ENCODE peak calls at places on chromosomes 11 and 22, in eight cellular contexts. Q, W, M, C, J, H, K and I are unnamed samples.

GRCh38 chr22:31621507-31622160 is 40.4 kb downstream of the PISD start:
- DNase-seq in Q (no peak), W (no peak), M (no peak), C (no peak), J (no peak), H (no peak), K (no peak), I (no peak)

GRCh38 chr11:118921121-118921928 is 4.4 kb downstream of the BCL9L start:
- DNase-seq in Q (no peak), W (no peak), M (no peak), C (no peak), J (no peak), H (peak; percentile 80), K (no peak), I (peak; percentile 35)

GRCh38 chr22:35446365-35446764 is 46.4 kb downstream of the MCM5 start:
- DNase-seq in Q (peak; percentile 77), W (no peak), M (peak; percentile 15), C (no peak), J (no peak), H (no peak), K (no peak), I (no peak)

GRCh38 chr11:73154178-73154577 is 12.1 kb upstream of the FCHSD2 start:
- DNase-seq in Q (no peak), W (no peak), M (no peak), C (no peak), J (no peak), H (no peak), K (peak; percentile 78), I (no peak)

GRCh38 chr11:21564095-21564494 is 628.8 kb upstream of the ANO5 start:
- DNase-seq in Q (no peak), W (no peak), M (no peak), C (no peak), J (no peak), H (no peak), K (no peak), I (no peak)

GRCh38 chr11:80462211-80462610 is 1021.4 kb upstream of the TENM4 start:
- DNase-seq in Q (peak; percentile 29), W (no peak), M (no peak), C (no peak), J (no peak), H (no peak), K (no peak), I (no peak)

GRCh38 chr11:64767344-64768299 is 7.8 kb upstream of the PYGM start:
- DNase-seq in Q (no peak), W (peak; percentile 63), M (no peak), C (no peak), J (no peak), H (peak; percentile 76), K (no peak), I (no peak)

GRCh38 chr22:39220897-39221850 is 23.6 kb downstream of the PDGFB start:
- DNase-seq in Q (no peak), W (no peak), M (peak; percentile 21), C (no peak), J (no peak), H (peak; percentile 31), K (no peak), I (no peak)

GRCh38 chr11:118398797-118399564 is 2.4 kb upstream of the ATP5MG start:
- DNase-seq in Q (no peak), W (no peak), M (no peak), C (no peak), J (no peak), H (no peak), K (no peak), I (no peak)

GRCh38 chr22:29742319-29742718 is 22.5 kb downstream of the CABP7 start:
- DNase-seq in Q (no peak), W (no peak), M (no peak), C (no peak), J (no peak), H (no peak), K (no peak), I (no peak)

GRCh38 chr11:120117991-120118390 is 19.9 kb downstream of the TRIM29 start:
- DNase-seq in Q (no peak), W (no peak), M (no peak), C (no peak), J (no peak), H (no peak), K (no peak), I (no peak)

GRCh38 chr22:30885591-30885990 is 83.0 kb downstream of the MORC2 start:
- DNase-seq in Q (no peak), W (no peak), M (no peak), C (no peak), J (no peak), H (no peak), K (no peak), I (no peak)